ENCODE peak calls at places on chromosomes 12 and 14, in five cellular contexts. D is IMR-90; N is CD8-positive, alpha-beta T cell; A is left ventricle myocardium inferior; K is body of pancreas. G is an unnamed sample.

GRCh38 chr12:29073631-29074239 is 75.3 kb upstream of the FAR2 start:
- DNase-seq in D (peak; percentile 49), N (peak; percentile 1), A (no peak), K (no peak), G (peak; percentile 23)

GRCh38 chr12:128339121-128339520 is 72.2 kb downstream of the TMEM132C start:
- DNase-seq in D (no peak), N (no peak), A (no peak), K (no peak), G (no peak)

GRCh38 chr12:18720690-18721089 is 17.1 kb downstream of the PLCZ1 start:
- DNase-seq in D (no peak), N (no peak), A (no peak), K (no peak), G (no peak)

GRCh38 chr14:22485178-22485577 is 103.8 kb downstream of the DAD1 start:
- DNase-seq in D (no peak), N (no peak), A (no peak), K (no peak), G (no peak)

GRCh38 chr12:91098942-91099341 is 12.4 kb downstream of the LUM start:
- DNase-seq in D (peak; percentile 93), N (no peak), A (no peak), K (no peak), G (no peak)

GRCh38 chr14:95291859-95292542 is 27.7 kb downstream of the CLMN start:
- DNase-seq in D (peak; percentile 21), N (no peak), A (peak; percentile 82), K (peak; percentile 88), G (no peak)

GRCh38 chr14:35949933-35950332 is 123.8 kb downstream of the BRMS1L start:
- DNase-seq in D (no peak), N (no peak), A (no peak), K (peak; percentile 44), G (no peak)

GRCh38 chr14:95038521-95039250 is 118.6 kb downstream of the DICER1 start:
- DNase-seq in D (no peak), N (no peak), A (no peak), K (no peak), G (no peak)

GRCh38 chr14:43204816-43205215 is 1302.3 kb downstream of the FSCB start:
- DNase-seq in D (no peak), N (no peak), A (no peak), K (no peak), G (no peak)

GRCh38 chr12:101925352-101925751 is 48.0 kb downstream of the DRAM1 start:
- DNase-seq in D (peak; percentile 99), N (no peak), A (peak; percentile 46), K (peak; percentile 33), G (no peak)

GRCh38 chr14:71103662-71104484 is 196.6 kb downstream of the PCNX1 start:
- DNase-seq in D (peak; percentile 80), N (no peak), A (no peak), K (no peak), G (peak; percentile 23)

GRCh38 chr12:113049976-113050742 is 6.4 kb upstream of the DTX1 start:
- DNase-seq in D (no peak), N (no peak), A (no peak), K (peak; percentile 64), G (peak; percentile 49)

GRCh38 chr12:131260970-131261369 is 307.3 kb downstream of the ADGRD1 start:
- DNase-seq in D (no peak), N (no peak), A (no peak), K (no peak), G (no peak)

GRCh38 chr12:7205091-7205490 is 15.6 kb downstream of the PEX5 start:
- DNase-seq in D (no peak), N (no peak), A (no peak), K (no peak), G (no peak)

GRCh38 chr14:23579311-23579630 is 681 bp upstream of the JPH4 start:
- DNase-seq in D (no peak), N (no peak), A (no peak), K (no peak), G (no peak)

GRCh38 chr14:85534435-85534834 is 4.5 kb downstream of the FLRT2 start:
- DNase-seq in D (peak; percentile 24), N (no peak), A (no peak), K (peak; percentile 26), G (peak; percentile 27)

GRCh38 chr14:32588448-32589320 is 259.6 kb downstream of the AKAP6 start:
- DNase-seq in D (peak; percentile 65), N (no peak), A (no peak), K (no peak), G (peak; percentile 15)

GRCh38 chr12:64088431-64089349 is 133.4 kb downstream of the KICS2 start:
- DNase-seq in D (peak; percentile 97), N (no peak), A (peak; percentile 23), K (peak; percentile 83), G (peak; percentile 27)

GRCh38 chr14:100252684-100253083 is 13.7 kb downstream of the YY1 start:
- DNase-seq in D (no peak), N (no peak), A (no peak), K (no peak), G (no peak)

GRCh38 chr12:123723011-123723410 is 10.9 kb downstream of the ATP6V0A2 start:
- DNase-seq in D (peak; percentile 81), N (no peak), A (no peak), K (no peak), G (no peak)

GRCh38 chr14:89618309-89618708 is 201.3 kb upstream of the FOXN3 start:
- DNase-seq in D (no peak), N (no peak), A (no peak), K (peak; percentile 41), G (no peak)

GRCh38 chr12:52207895-52208294 is 16.1 kb upstream of the KRT80 start:
- DNase-seq in D (peak; percentile 28), N (no peak), A (peak; percentile 74), K (peak; percentile 98), G (no peak)

GRCh38 chr12:111692575-111693210 is 6.8 kb downstream of the ACAD10 start:
- DNase-seq in D (peak; percentile 15), N (no peak), A (no peak), K (no peak), G (peak; percentile 28)

GRCh38 chr12:57483466-57483865 is 3.8 kb upstream of the ARHGAP9 start:
- DNase-seq in D (peak; percentile 69), N (no peak), A (no peak), K (no peak), G (no peak)

GRCh38 chr12:52495385-52495784 is 2.3 kb upstream of the KRT6A start:
- DNase-seq in D (no peak), N (no peak), A (no peak), K (no peak), G (no peak)

GRCh38 chr14:51860836-51861583 is 598 bp downstream of the GNG2 start:
- DNase-seq in D (peak; percentile 53), N (no peak), A (no peak), K (no peak), G (no peak)

GRCh38 chr12:130097342-130097741 is 64.9 kb upstream of the FZD10 start:
- DNase-seq in D (no peak), N (no peak), A (no peak), K (no peak), G (no peak)

GRCh38 chr14:85528882-85529585 is 910 bp upstream of the FLRT2 start:
- DNase-seq in D (peak; percentile 72), N (no peak), A (no peak), K (peak; percentile 45), G (no peak)

GRCh38 chr14:78904094-78904493 is 733.9 kb downstream of the NRXN3 start:
- DNase-seq in D (no peak), N (no peak), A (no peak), K (no peak), G (no peak)

GRCh38 chr14:78897443-78897842 is 727.3 kb downstream of the NRXN3 start:
- DNase-seq in D (no peak), N (no peak), A (no peak), K (no peak), G (no peak)

DNA sequence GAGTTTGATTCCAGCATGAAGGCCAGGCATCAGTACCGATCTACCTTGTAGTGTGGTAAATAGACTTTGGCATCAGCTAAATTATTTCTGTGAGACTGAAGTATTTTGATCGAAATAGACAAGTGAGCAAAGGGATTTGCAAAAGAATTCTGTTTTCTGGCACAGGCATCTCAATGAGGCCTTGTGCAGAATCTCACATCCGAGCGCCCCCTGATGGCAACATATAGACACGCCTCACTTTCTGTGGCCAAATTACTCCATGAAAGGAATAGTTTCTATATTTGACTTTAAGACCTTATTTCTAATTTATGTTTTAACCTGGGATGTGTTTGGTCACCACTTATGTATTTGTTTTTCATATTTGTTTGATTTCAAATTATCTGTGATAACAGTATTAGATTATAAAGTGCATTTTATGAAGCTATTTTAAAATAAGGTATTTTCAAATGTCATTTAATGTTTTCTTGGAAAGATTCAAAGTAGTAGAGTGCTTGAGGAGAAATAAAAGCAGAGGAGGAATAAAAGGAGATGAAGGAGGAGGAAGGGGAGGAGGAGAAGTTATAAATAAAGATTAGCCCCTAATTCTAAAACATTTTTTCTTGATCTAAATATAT is 731.9 kb downstream of the NRXN3 start:
- DNase-seq in D (peak; percentile 54), N (no peak), A (peak; percentile 14), K (peak; percentile 65), G (peak; percentile 66)
- TF ChIP-seq CTCF in D (peak; percentile 65), N (no peak), A (peak; percentile 42), K (peak; percentile 33), G (peak; percentile 84)

GRCh38 chr14:104726600-104727451 is 2.8 kb downstream of the ADSS1 start:
- DNase-seq in D (no peak), N (no peak), A (no peak), K (peak; percentile 41), G (peak; percentile 47)

GRCh38 chr14:104724407-104724980 is 465 bp downstream of the ADSS1 start:
- DNase-seq in D (no peak), N (no peak), A (peak; percentile 83), K (peak; percentile 52), G (no peak)

GRCh38 chr14:104723651-104724406 is at the start of gene ADSS1:
- DNase-seq in D (no peak), N (peak; percentile 35), A (peak; percentile 80), K (peak; percentile 74), G (peak; percentile 67)

GRCh38 chr14:104725772-104726548 is 1.9 kb downstream of the ADSS1 start:
- DNase-seq in D (no peak), N (no peak), A (no peak), K (no peak), G (no peak)

GRCh38 chr14:104724981-104725771 is 1.1 kb downstream of the ADSS1 start:
- DNase-seq in D (no peak), N (no peak), A (peak; percentile 70), K (peak; percentile 51), G (peak; percentile 50)
- TF ChIP-seq CTCF in D (peak; percentile 34), N (no peak), A (peak; percentile 10), K (peak; percentile 4), G (no peak)

DNA sequence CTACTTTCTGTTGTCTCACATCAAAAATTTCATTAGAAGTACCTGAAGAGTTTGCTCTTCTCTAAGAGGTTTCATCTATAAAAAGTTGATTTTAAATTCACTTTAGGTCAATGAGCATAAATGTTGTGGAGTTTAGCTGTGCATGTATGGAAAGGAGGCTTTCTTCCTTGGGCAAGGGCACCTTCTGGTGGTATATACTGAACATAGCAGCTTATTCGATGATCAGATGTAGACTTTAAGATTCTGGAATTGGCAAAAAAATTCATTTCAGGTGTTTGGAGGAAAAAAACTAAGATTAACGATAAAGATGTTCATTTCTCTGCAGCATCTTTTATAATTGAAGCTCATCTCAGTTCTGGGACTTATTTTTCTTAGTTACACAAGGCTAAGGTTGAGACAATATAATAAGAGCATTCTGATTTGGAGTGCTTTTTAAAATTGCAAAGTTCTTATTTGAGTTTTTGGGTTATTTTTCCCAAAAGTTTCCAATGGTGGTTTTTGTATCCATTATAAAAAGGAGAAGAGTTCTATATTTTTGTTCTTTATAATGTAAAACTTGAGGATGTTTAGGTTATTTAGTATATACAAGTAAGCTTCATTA is 46.8 kb downstream of the TMEM117 start:
- DNase-seq in D (peak; percentile 76), N (no peak), A (no peak), K (peak; percentile 33), G (peak; percentile 37)
- TF ChIP-seq CTCF in D (peak; percentile 98), N (peak; percentile 94), A (peak; percentile 86), K (peak; percentile 84), G (peak; percentile 70)

GRCh38 chr12:132373967-132374820 is 44.8 kb upstream of the GALNT9 start:
- DNase-seq in D (no peak), N (no peak), A (peak; percentile 9), K (no peak), G (no peak)
- TF ChIP-seq CTCF in D (no peak), N (no peak), A (no peak), K (no peak), G (no peak)